ENCODE peak calls at places on chromosomes 1 and 21, in four cellular contexts. S is IMR-90, A is H1, T is fibroblast of lung. M is an unnamed sample.

GRCh38 chr1:5373281-5373680 is 618.9 kb downstream of the NPHP4 start:
- DNase-seq in A (no peak), S (no peak), T (no peak), M (no peak)

GRCh38 chr1:235145639-235146038 is 15.4 kb downstream of the RBM34 start:
- DNase-seq in A (peak; percentile 19), S (no peak), T (no peak), M (no peak)

GRCh38 chr1:240306673-240307072 is 215.0 kb downstream of the FMN2 start:
- DNase-seq in S (peak; percentile 40), T (peak; percentile 87), A (no peak), M (no peak)

GRCh38 chr1:181442181-181442525 is 41.2 kb upstream of the CACNA1E start:
- DNase-seq in T (no peak), A (no peak), S (no peak), M (no peak)

GRCh38 chr1:27161594-27161993 is 6.7 kb upstream of the SLC9A1 start:
- DNase-seq in T (no peak), S (no peak), A (no peak), M (no peak)

GRCh38 chr21:35252831-35253230 is 203.7 kb upstream of the RUNX1 start:
- DNase-seq in S (peak; percentile 61), T (peak; percentile 81), A (no peak), M (no peak)

GRCh38 chr1:234589854-234590620 is 19.9 kb downstream of the IRF2BP2 start:
- DNase-seq in T (peak; percentile 40), A (no peak), S (no peak), M (peak; percentile 57)

GRCh38 chr1:227934476-227935313 is 13.0 kb downstream of the WNT9A start:
- DNase-seq in S (peak; percentile 45), T (peak; percentile 86), A (no peak), M (no peak)

GRCh38 chr1:160639652-160640051 is 7.2 kb downstream of the SLAMF1 start:
- DNase-seq in A (no peak), S (no peak), T (no peak), M (no peak)

GRCh38 chr21:16870116-16870515 is 642.7 kb upstream of the CXADR start:
- DNase-seq in T (no peak), A (no peak), S (peak; percentile 5), M (no peak)

GRCh38 chr1:159869173-159869572 is 6.7 kb upstream of the VSIG8 start:
- DNase-seq in A (no peak), T (peak; percentile 84), S (peak; percentile 86), M (no peak)

GRCh38 chr21:42545317-42545716 is 31.7 kb downstream of the SLC37A1 start:
- DNase-seq in T (no peak), A (no peak), S (no peak), M (no peak)

GRCh38 chr1:90993245-90993644 is 28.6 kb downstream of the ZNF644 start:
- DNase-seq in S (no peak), A (no peak), T (no peak), M (no peak)

GRCh38 chr1:85371021-85371420 is 93.9 kb downstream of the DDAH1 start:
- DNase-seq in A (no peak), S (no peak), T (no peak), M (no peak)

GRCh38 chr1:237300642-237301041 is 258.7 kb downstream of the RYR2 start:
- DNase-seq in S (no peak), T (no peak), A (no peak), M (no peak)

GRCh38 chr1:154420172-154420571 is 15.0 kb downstream of the IL6R start:
- DNase-seq in T (peak; percentile 86), A (no peak), S (peak; percentile 91), M (no peak)

GRCh38 chr1:244160455-244161020 is 109.5 kb downstream of the ZBTB18 start:
- DNase-seq in A (no peak), S (no peak), T (peak; percentile 53), M (no peak)

GRCh38 chr1:206705187-206705586 is 20.5 kb downstream of the MAPKAPK2 start:
- DNase-seq in T (peak; percentile 82), S (peak; percentile 89), A (no peak), M (peak; percentile 60)

GRCh38 chr21:23384679-23385078 is 2222.6 kb downstream of the MRPL39 start:
- DNase-seq in T (no peak), S (no peak), A (peak; percentile 62), M (no peak)

GRCh38 chr1:54572236-54572850 is 24.3 kb downstream of the ACOT11 start:
- DNase-seq in T (no peak), A (no peak), S (no peak), M (no peak)

GRCh38 chr1:4513326-4514114 is 140.9 kb upstream of the AJAP1 start:
- DNase-seq in T (no peak), S (no peak), A (no peak), M (no peak)

GRCh38 chr1:228469413-228470162 is 17.6 kb upstream of the RNF187 start:
- DNase-seq in S (no peak), A (no peak), T (no peak), M (no peak)

GRCh38 chr1:70496181-70496580 is 85.1 kb downstream of the CTH start:
- DNase-seq in S (no peak), T (no peak), A (no peak), M (no peak)

GRCh38 chr1:168709407-168709891 is 19.6 kb downstream of the DPT start:
- DNase-seq in T (peak; percentile 99), A (no peak), S (peak; percentile 4), M (no peak)

GRCh38 chr1:65719391-65719790 is 73.3 kb upstream of the PDE4B start:
- DNase-seq in T (no peak), A (no peak), S (no peak), M (no peak)

GRCh38 chr1:174968750-174969244 is 30.9 kb upstream of the CACYBP start:
- DNase-seq in A (no peak), T (peak; percentile 96), S (peak; percentile 57), M (no peak)

GRCh38 chr1:10389271-10389973 is 9.4 kb upstream of the PGD start:
- DNase-seq in S (no peak), T (no peak), A (no peak), M (no peak)

GRCh38 chr1:180863158-180863775 is 49.4 kb upstream of the KIAA1614 start:
- DNase-seq in T (peak; percentile 50), S (peak; percentile 68), A (no peak), M (peak; percentile 18)

GRCh38 chr1:29984107-29984506 is 739.3 kb downstream of the MATN1 start:
- DNase-seq in T (no peak), S (no peak), A (no peak), M (no peak)

GRCh38 chr1:157771666-157772425 is 5.1 kb downstream of the FCRL2 start:
- DNase-seq in T (no peak), A (no peak), S (no peak), M (no peak)

GRCh38 chr1:97243973-97244560 is 522.5 kb downstream of the PTBP2 start:
- DNase-seq in A (no peak), S (peak; percentile 29), T (peak; percentile 25), M (no peak)

GRCh38 chr1:185567006-185567405 is 167.2 kb upstream of the HMCN1 start:
- DNase-seq in S (peak; percentile 58), T (peak; percentile 63), A (no peak), M (no peak)

GRCh38 chr1:38724160-38725131 is 135.1 kb downstream of the RRAGC start:
- DNase-seq in A (no peak), S (no peak), T (no peak), M (no peak)

GRCh38 chr1:112998592-112999235 is 42.7 kb upstream of the SLC16A1 start:
- DNase-seq in T (peak; percentile 82), S (peak; percentile 71), A (no peak), M (no peak)

GRCh38 chr1:223704921-223705878 is 7.1 kb upstream of the CAPN2 start:
- DNase-seq in S (peak; percentile 40), A (no peak), T (peak; percentile 77), M (no peak)

GRCh38 chr1:93578911-93579825 is 102.5 kb downstream of the BCAR3 start:
- DNase-seq in T (no peak), A (peak; percentile 43), S (no peak), M (peak; percentile 26)

GRCh38 chr1:93576346-93576745 is 105.3 kb downstream of the BCAR3 start:
- DNase-seq in S (no peak), T (peak; percentile 18), A (peak; percentile 28), M (no peak)

GRCh38 chr1:93579891-93580290 is 101.7 kb downstream of the BCAR3 start:
- DNase-seq in A (peak; percentile 39), S (peak; percentile 97), T (peak; percentile 92), M (no peak)

GRCh38 chr1:93577536-93578432 is 103.9 kb downstream of the BCAR3 start:
- DNase-seq in A (peak; percentile 43), S (no peak), T (no peak), M (no peak)

DNA sequence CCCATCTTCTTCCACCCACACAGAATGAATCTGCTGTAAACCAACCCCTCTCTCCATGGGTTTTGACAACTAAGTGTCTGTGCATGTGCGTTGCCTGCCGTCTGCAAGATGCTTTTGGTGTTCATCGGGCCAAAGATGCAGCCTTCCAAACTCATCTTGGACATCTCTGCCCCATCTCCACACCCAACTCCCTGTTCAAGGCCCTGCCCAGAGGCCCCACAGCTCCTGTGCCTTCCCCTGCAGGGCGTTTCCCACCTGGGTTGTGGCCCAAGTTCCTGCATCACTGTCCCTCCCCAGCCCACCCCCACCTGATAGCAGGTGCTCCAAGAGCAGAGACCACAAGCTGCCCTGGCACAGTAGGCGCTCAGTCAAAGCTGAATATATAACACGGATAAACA is 103.2 kb downstream of the BCAR3 start:
- DNase-seq in T (no peak), A (no peak), S (no peak), M (no peak)
- H3K4me1 ChIP-seq in T (peaks cover 5% of the 10 kb centered on the region), A (no peaks in the 10 kb centered on the region), S (peaks cover 13% of the 10 kb centered on the region), M (peaks cover 5% of the 10 kb centered on the region)

DNA sequence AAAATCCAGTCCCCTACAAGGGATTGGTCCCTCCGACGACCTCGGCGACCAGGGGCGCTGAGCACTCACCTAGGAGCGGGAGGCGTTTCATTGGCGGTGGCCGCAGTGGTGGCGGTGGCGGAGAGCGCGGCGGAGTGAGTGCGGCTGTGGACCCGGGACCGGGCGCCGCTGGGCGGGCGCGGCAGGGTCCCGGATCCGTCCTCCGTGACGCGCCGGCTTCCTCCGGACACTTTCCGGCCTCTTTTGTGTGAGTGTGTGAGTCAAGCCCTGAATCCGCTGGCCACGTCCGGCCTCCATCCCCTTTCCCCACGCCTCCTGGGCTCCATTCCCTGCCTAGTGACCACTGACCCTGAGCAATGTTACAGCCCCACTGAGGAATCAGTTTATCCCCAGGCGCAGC is at the start of gene ADGRL4:
- DNase-seq in S (peak; percentile 50), T (peak; percentile 79), A (peak; percentile 75), M (no peak)
- H3K4me3 ChIP-seq in S (peak within 1 kb of the TSS; percentile 64), T (peak within 1 kb of the TSS; percentile 56), A (peak within 1 kb of the TSS; percentile 75), M (no peak within 1 kb of the TSS)

GRCh38 chr1:203051841-203052324 is 25.6 kb downstream of the PPFIA4 start:
- DNase-seq in S (no peak), T (no peak), A (no peak), M (peak; percentile 88)
- TF ChIP-seq CTCF in S (no peak), T (no peak), A (no peak), M (no peak)

GRCh38 chr1:3398741-3399140 is 55.7 kb upstream of the ARHGEF16 start:
- DNase-seq in A (no peak), S (no peak), T (no peak), M (no peak)
- H3K4me1 ChIP-seq in A (no peaks in the 10 kb centered on the region), S (peaks cover 2% of the 10 kb centered on the region), T (no peaks in the 10 kb centered on the region), M (no peaks in the 10 kb centered on the region)

M was measured in BE2C.